ENCODE peak calls at places on chromosomes 2 and 18, in seven cellular contexts. O is PC-9, D is BE2C, J is brain microvascular endothelial cell, L is GM12865, F is AG04450, Q is ovary. R is an unnamed sample.

GRCh38 chr2:206260427-206261012 is 13.9 kb upstream of the ZDBF2 start:
- DNase-seq in O (no peak), D (no peak), J (peak; percentile 35), L (peak; percentile 48), F (no peak), Q (no peak), R (no peak)

GRCh38 chr18:51235011-51235789 is 37.7 kb upstream of the MEX3C start:
- DNase-seq in O (peak; percentile 59), D (peak; percentile 22), J (peak; percentile 69), L (peak; percentile 35), F (no peak), Q (no peak), R (no peak)

GRCh38 chr2:208657468-208657867 is 250.9 kb downstream of the PTH2R start:
- DNase-seq in O (no peak), D (no peak), J (no peak), L (no peak), F (no peak), Q (no peak), R (no peak)

GRCh38 chr2:18701981-18702380 is 112.6 kb upstream of the NT5C1B start:
- DNase-seq in O (no peak), D (no peak), J (peak; percentile 68), L (no peak), F (peak; percentile 36), Q (no peak), R (no peak)

GRCh38 chr2:236305531-236305930 is 41.3 kb upstream of the ASB18 start:
- DNase-seq in O (no peak), D (no peak), J (no peak), L (no peak), F (no peak), Q (no peak), R (no peak)

GRCh38 chr2:105143467-105144127 is 97.9 kb upstream of the GPR45 start:
- DNase-seq in O (no peak), D (no peak), J (no peak), L (peak; percentile 7), F (no peak), Q (peak; percentile 36), R (no peak)

GRCh38 chr2:96655491-96655973 is 13.0 kb downstream of the FER1L5 start:
- DNase-seq in O (no peak), D (no peak), J (no peak), L (no peak), F (no peak), Q (no peak), R (no peak)

GRCh38 chr2:48545244-48545643 is 15.3 kb downstream of the STON1 start:
- DNase-seq in O (no peak), D (peak; percentile 15), J (no peak), L (no peak), F (no peak), Q (no peak), R (no peak)

GRCh38 chr2:4073178-4073577 is 369.8 kb downstream of the DCDC2C start:
- DNase-seq in O (no peak), D (no peak), J (no peak), L (no peak), F (no peak), Q (no peak), R (no peak)

GRCh38 chr2:39234754-39235153 is 9.0 kb downstream of the CDKL4 start:
- DNase-seq in O (peak; percentile 69), D (no peak), J (no peak), L (no peak), F (no peak), Q (no peak), R (no peak)

GRCh38 chr2:205925373-205926337 is 160.3 kb downstream of the INO80D start:
- DNase-seq in O (no peak), D (peak; percentile 86), J (peak; percentile 52), L (peak; percentile 62), F (no peak), Q (peak; percentile 90), R (no peak)

GRCh38 chr18:75238786-75239185 is 28.2 kb downstream of the TSHZ1 start:
- DNase-seq in O (no peak), D (no peak), J (no peak), L (no peak), F (no peak), Q (no peak), R (no peak)

GRCh38 chr18:63207825-63208224 is 111.7 kb downstream of the BCL2 start:
- DNase-seq in O (no peak), D (no peak), J (no peak), L (no peak), F (no peak), Q (no peak), R (no peak)

GRCh38 chr2:200483729-200484198 is 26.1 kb downstream of the KCTD18 start:
- DNase-seq in O (peak; percentile 59), D (peak; percentile 78), J (no peak), L (peak; percentile 71), F (no peak), Q (no peak), R (peak; percentile 32)

GRCh38 chr2:201204655-201205515 is 21.9 kb downstream of the CASP10 start:
- DNase-seq in O (no peak), D (no peak), J (no peak), L (peak; percentile 35), F (no peak), Q (no peak), R (no peak)

GRCh38 chr2:200944467-200945394 is 18.7 kb downstream of the ORC2 start:
- DNase-seq in O (peak; percentile 92), D (no peak), J (peak; percentile 95), L (peak; percentile 21), F (peak; percentile 66), Q (no peak), R (no peak)

GRCh38 chr2:52127527-52127926 is 1095.6 kb upstream of the NRXN1 start:
- DNase-seq in O (no peak), D (no peak), J (no peak), L (no peak), F (no peak), Q (no peak), R (no peak)

GRCh38 chr18:28115149-28115550 is 61.8 kb downstream of the CDH2 start:
- DNase-seq in O (peak; percentile 40), D (peak; percentile 10), J (peak; percentile 94), L (no peak), F (peak; percentile 52), Q (no peak), R (no peak)

GRCh38 chr2:98568161-98568956 is 40.0 kb downstream of the COA5 start:
- DNase-seq in O (no peak), D (no peak), J (no peak), L (no peak), F (no peak), Q (no peak), R (no peak)

GRCh38 chr2:184599054-184599874 is 935 bp downstream of the ZNF804A start:
- DNase-seq in O (no peak), D (peak; percentile 20), J (peak; percentile 30), L (no peak), F (no peak), Q (no peak), R (no peak)

GRCh38 chr2:209113030-209113429 is 310.8 kb upstream of the MAP2 start:
- DNase-seq in O (no peak), D (no peak), J (no peak), L (no peak), F (no peak), Q (no peak), R (no peak)

GRCh38 chr2:10135296-10136089 is 13.0 kb downstream of the RRM2 start:
- DNase-seq in O (no peak), D (peak; percentile 50), J (peak; percentile 74), L (no peak), F (no peak), Q (no peak), R (no peak)

GRCh38 chr18:52426041-52426440 is 86.0 kb downstream of the DCC start:
- DNase-seq in O (no peak), D (no peak), J (no peak), L (no peak), F (no peak), Q (no peak), R (no peak)

GRCh38 chr2:231369580-231370428 is 25.7 kb upstream of the B3GNT7 start:
- DNase-seq in O (peak; percentile 72), D (peak; percentile 71), J (no peak), L (no peak), F (no peak), Q (no peak), R (peak; percentile 37)

GRCh38 chr2:121044412-121044811 is 240.6 kb downstream of the TFCP2L1 start:
- DNase-seq in O (no peak), D (no peak), J (no peak), L (no peak), F (no peak), Q (no peak), R (no peak)
- TF ChIP-seq CTCF in O (peak; percentile 35), D (peak; percentile 28), J (peak; percentile 45), L (no peak), F (peak; percentile 6), Q (no peak), R (no peak)

DNA sequence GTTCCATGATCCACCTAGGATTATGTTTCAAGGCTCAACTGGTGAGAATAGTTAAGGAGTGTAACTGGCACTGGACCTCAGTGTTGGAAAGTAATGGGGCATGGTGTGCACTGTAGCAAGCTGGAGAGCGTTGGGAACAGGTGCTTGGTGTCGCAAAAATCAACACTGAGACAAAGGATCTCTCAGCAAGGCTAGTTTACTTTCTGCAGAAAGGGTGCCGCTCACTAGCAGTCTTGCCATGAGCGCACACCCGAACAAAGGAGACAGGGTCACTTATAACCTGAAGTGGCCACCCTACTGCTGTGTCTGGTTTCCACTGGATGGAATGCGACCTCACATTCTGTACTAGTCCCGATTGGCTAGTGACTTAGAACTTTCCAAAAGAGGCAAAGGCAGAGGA is 133.2 kb downstream of the TMEM17 start:
- DNase-seq in O (no peak), D (no peak), J (no peak), L (no peak), F (no peak), Q (no peak), R (no peak)
- TF ChIP-seq CTCF in O (no peak), D (no peak), J (no peak), L (no peak), F (no peak), Q (no peak), R (no peak)

DNA sequence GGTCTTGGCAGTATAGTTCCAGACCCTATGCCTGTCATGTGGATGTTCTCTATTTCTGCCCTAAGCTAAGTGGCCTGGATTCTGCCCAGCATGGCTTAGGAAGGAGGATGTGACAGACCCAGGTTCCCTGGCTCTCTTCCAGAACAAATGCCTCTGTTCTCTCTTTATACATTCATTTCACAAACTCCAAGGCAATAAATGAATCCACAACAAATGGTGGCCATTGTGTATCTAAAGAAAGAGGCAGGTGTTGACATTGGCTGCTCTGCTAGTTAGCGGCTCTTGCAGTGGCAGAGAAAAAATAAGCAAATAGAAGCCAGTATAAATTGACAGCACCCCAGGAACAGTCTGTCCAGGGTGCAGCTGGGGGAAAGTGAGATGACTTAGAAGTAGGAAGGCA is 298.6 kb downstream of the SUCLG1 start:
- DNase-seq in O (no peak), D (no peak), J (no peak), L (no peak), F (no peak), Q (no peak), R (peak; percentile 79)
- TF ChIP-seq CTCF in O (no peak), D (no peak), J (no peak), L (no peak), F (no peak), Q (no peak), R (no peak)

DNA sequence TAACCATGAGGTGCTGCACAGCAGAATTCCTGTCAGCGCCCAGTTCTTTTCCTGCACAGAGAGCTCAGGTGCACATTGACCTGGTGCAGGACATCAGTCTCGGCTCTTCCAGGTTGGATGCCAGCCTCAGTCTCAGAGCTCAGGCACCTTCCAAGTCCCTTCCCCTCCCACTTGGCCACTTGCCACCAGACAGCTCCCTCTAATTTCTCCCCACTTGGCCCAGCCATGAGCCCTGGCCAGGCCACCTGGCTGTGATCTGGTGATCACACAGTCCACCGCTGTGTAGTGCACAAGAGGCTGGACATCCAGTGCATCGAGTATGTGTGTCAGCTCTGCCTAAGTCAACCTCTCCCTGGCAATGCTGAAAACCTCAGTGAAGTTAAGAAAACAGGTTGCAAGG is 336.6 kb upstream of the MYT1L start:
- DNase-seq in O (no peak), D (no peak), J (no peak), L (no peak), F (no peak), Q (no peak), R (no peak)
- TF ChIP-seq CTCF in O (no peak), D (no peak), J (no peak), L (no peak), F (no peak), Q (no peak), R (no peak)

R was measured in LNCaP clone FGC.